ENCODE peak calls at places on chromosomes 2 and 18, in nine cellular contexts. One of them, this sample, is unnamed.

GRCh38 chr2:21928292-21928691 is 804.5 kb downstream of the TDRD15 start:
- DNase-seq in heart right ventricle: no peak
- DNase-seq in right cardiac atrium: no peak
- DNase-seq in mammary epithelial cell: no peak
- DNase-seq in cardiac muscle cell: no peak
- DNase-seq in adrenal gland: no peak
- DNase-seq in Peyer's patch: no peak
- DNase-seq in neuronal stem cell: no peak
- DNase-seq in IMR-90: peak; percentile 5
- DNase-seq in this sample: no peak

GRCh38 chr2:39723497-39723896 is 55.6 kb downstream of the THUMPD2 start:
- DNase-seq in IMR-90: no peak
- DNase-seq in right cardiac atrium: no peak
- DNase-seq in Peyer's patch: no peak
- DNase-seq in adrenal gland: no peak
- DNase-seq in heart right ventricle: no peak
- DNase-seq in neuronal stem cell: no peak
- DNase-seq in mammary epithelial cell: no peak
- DNase-seq in cardiac muscle cell: no peak
- DNase-seq in this sample: no peak

GRCh38 chr2:44836916-44837315 is 104.6 kb upstream of the SIX3 start:
- DNase-seq in mammary epithelial cell: no peak
- DNase-seq in adrenal gland: no peak
- DNase-seq in cardiac muscle cell: no peak
- DNase-seq in heart right ventricle: no peak
- DNase-seq in Peyer's patch: no peak
- DNase-seq in right cardiac atrium: no peak
- DNase-seq in IMR-90: no peak
- DNase-seq in neuronal stem cell: no peak
- DNase-seq in this sample: no peak

GRCh38 chr2:169073972-169074751 is 4.8 kb downstream of the DHRS9 start:
- DNase-seq in neuronal stem cell: no peak
- DNase-seq in right cardiac atrium: no peak
- DNase-seq in IMR-90: no peak
- DNase-seq in adrenal gland: no peak
- DNase-seq in cardiac muscle cell: no peak
- DNase-seq in Peyer's patch: no peak
- DNase-seq in heart right ventricle: no peak
- DNase-seq in mammary epithelial cell: peak; percentile 56
- DNase-seq in this sample: no peak

GRCh38 chr2:100812573-100812972 is 7.4 kb upstream of the NPAS2 start:
- DNase-seq in Peyer's patch: no peak
- DNase-seq in right cardiac atrium: no peak
- DNase-seq in cardiac muscle cell: no peak
- DNase-seq in IMR-90: no peak
- DNase-seq in mammary epithelial cell: no peak
- DNase-seq in neuronal stem cell: no peak
- DNase-seq in heart right ventricle: no peak
- DNase-seq in adrenal gland: no peak
- DNase-seq in this sample: no peak

GRCh38 chr2:220531216-220531615 is 903.8 kb downstream of the SLC4A3 start:
- DNase-seq in cardiac muscle cell: no peak
- DNase-seq in IMR-90: no peak
- DNase-seq in heart right ventricle: no peak
- DNase-seq in adrenal gland: no peak
- DNase-seq in neuronal stem cell: no peak
- DNase-seq in Peyer's patch: no peak
- DNase-seq in right cardiac atrium: no peak
- DNase-seq in mammary epithelial cell: peak; percentile 15
- DNase-seq in this sample: no peak

GRCh38 chr2:217639481-217639880 is 363.3 kb downstream of the TNS1 start:
- DNase-seq in right cardiac atrium: no peak
- DNase-seq in Peyer's patch: no peak
- DNase-seq in adrenal gland: no peak
- DNase-seq in neuronal stem cell: no peak
- DNase-seq in heart right ventricle: no peak
- DNase-seq in cardiac muscle cell: no peak
- DNase-seq in IMR-90: no peak
- DNase-seq in mammary epithelial cell: no peak
- DNase-seq in this sample: no peak

GRCh38 chr18:54608008-54608642 is 17.1 kb downstream of the DYNAP start:
- DNase-seq in IMR-90: peak; percentile 1
- DNase-seq in heart right ventricle: no peak
- DNase-seq in Peyer's patch: no peak
- DNase-seq in neuronal stem cell: no peak
- DNase-seq in mammary epithelial cell: peak; percentile 84
- DNase-seq in adrenal gland: no peak
- DNase-seq in right cardiac atrium: no peak
- DNase-seq in cardiac muscle cell: no peak
- DNase-seq in this sample: no peak

GRCh38 chr2:58539973-58540372 is 298.8 kb upstream of the FANCL start:
- DNase-seq in Peyer's patch: no peak
- DNase-seq in heart right ventricle: no peak
- DNase-seq in adrenal gland: no peak
- DNase-seq in cardiac muscle cell: no peak
- DNase-seq in mammary epithelial cell: no peak
- DNase-seq in neuronal stem cell: peak; percentile 52
- DNase-seq in IMR-90: no peak
- DNase-seq in right cardiac atrium: no peak
- DNase-seq in this sample: no peak

GRCh38 chr18:9066358-9066757 is 36.1 kb upstream of the NDUFV2 start:
- DNase-seq in IMR-90: no peak
- DNase-seq in heart right ventricle: no peak
- DNase-seq in mammary epithelial cell: peak; percentile 10
- DNase-seq in adrenal gland: no peak
- DNase-seq in neuronal stem cell: no peak
- DNase-seq in cardiac muscle cell: no peak
- DNase-seq in Peyer's patch: no peak
- DNase-seq in right cardiac atrium: no peak
- DNase-seq in this sample: no peak

GRCh38 chr2:126795661-126796060 is 103.0 kb upstream of the TEX51 start:
- DNase-seq in neuronal stem cell: no peak
- DNase-seq in IMR-90: no peak
- DNase-seq in heart right ventricle: no peak
- DNase-seq in adrenal gland: no peak
- DNase-seq in right cardiac atrium: no peak
- DNase-seq in mammary epithelial cell: no peak
- DNase-seq in cardiac muscle cell: no peak
- DNase-seq in Peyer's patch: peak; percentile 21
- DNase-seq in this sample: no peak

GRCh38 chr2:20195431-20195830 is 29.5 kb downstream of the SDC1 start:
- DNase-seq in adrenal gland: no peak
- DNase-seq in IMR-90: no peak
- DNase-seq in mammary epithelial cell: no peak
- DNase-seq in Peyer's patch: no peak
- DNase-seq in neuronal stem cell: no peak
- DNase-seq in right cardiac atrium: no peak
- DNase-seq in heart right ventricle: no peak
- DNase-seq in cardiac muscle cell: no peak
- DNase-seq in this sample: no peak

GRCh38 chr18:58862851-58863538 is 1.7 kb upstream of the ZNF532 start:
- DNase-seq in right cardiac atrium: peak; percentile 79
- DNase-seq in heart right ventricle: peak; percentile 42
- DNase-seq in mammary epithelial cell: peak; percentile 55
- DNase-seq in neuronal stem cell: no peak
- DNase-seq in adrenal gland: peak; percentile 38
- DNase-seq in cardiac muscle cell: no peak
- DNase-seq in IMR-90: peak; percentile 62
- DNase-seq in Peyer's patch: peak; percentile 55
- DNase-seq in this sample: peak; percentile 28

GRCh38 chr2:26574066-26574899 is 66.9 kb downstream of the CIB4 start:
- DNase-seq in IMR-90: no peak
- DNase-seq in adrenal gland: no peak
- DNase-seq in heart right ventricle: no peak
- DNase-seq in Peyer's patch: no peak
- DNase-seq in cardiac muscle cell: no peak
- DNase-seq in right cardiac atrium: no peak
- DNase-seq in neuronal stem cell: no peak
- DNase-seq in mammary epithelial cell: peak; percentile 8
- DNase-seq in this sample: no peak

GRCh38 chr2:26574900-26575560 is 66.1 kb downstream of the CIB4 start:
- DNase-seq in IMR-90: no peak
- DNase-seq in cardiac muscle cell: no peak
- DNase-seq in right cardiac atrium: no peak
- DNase-seq in adrenal gland: no peak
- DNase-seq in heart right ventricle: no peak
- DNase-seq in Peyer's patch: no peak
- DNase-seq in neuronal stem cell: no peak
- DNase-seq in mammary epithelial cell: no peak
- DNase-seq in this sample: no peak

GRCh38 chr2:26571316-26571715 is 69.8 kb downstream of the CIB4 start:
- DNase-seq in right cardiac atrium: no peak
- DNase-seq in heart right ventricle: no peak
- DNase-seq in cardiac muscle cell: no peak
- DNase-seq in adrenal gland: no peak
- DNase-seq in Peyer's patch: no peak
- DNase-seq in neuronal stem cell: no peak
- DNase-seq in mammary epithelial cell: no peak
- DNase-seq in IMR-90: no peak
- DNase-seq in this sample: no peak

GRCh38 chr2:26572589-26572988 is 68.6 kb downstream of the CIB4 start:
- DNase-seq in adrenal gland: no peak
- DNase-seq in right cardiac atrium: no peak
- DNase-seq in cardiac muscle cell: no peak
- DNase-seq in heart right ventricle: no peak
- DNase-seq in Peyer's patch: no peak
- DNase-seq in neuronal stem cell: no peak
- DNase-seq in mammary epithelial cell: no peak
- DNase-seq in IMR-90: no peak
- DNase-seq in this sample: no peak

DNA sequence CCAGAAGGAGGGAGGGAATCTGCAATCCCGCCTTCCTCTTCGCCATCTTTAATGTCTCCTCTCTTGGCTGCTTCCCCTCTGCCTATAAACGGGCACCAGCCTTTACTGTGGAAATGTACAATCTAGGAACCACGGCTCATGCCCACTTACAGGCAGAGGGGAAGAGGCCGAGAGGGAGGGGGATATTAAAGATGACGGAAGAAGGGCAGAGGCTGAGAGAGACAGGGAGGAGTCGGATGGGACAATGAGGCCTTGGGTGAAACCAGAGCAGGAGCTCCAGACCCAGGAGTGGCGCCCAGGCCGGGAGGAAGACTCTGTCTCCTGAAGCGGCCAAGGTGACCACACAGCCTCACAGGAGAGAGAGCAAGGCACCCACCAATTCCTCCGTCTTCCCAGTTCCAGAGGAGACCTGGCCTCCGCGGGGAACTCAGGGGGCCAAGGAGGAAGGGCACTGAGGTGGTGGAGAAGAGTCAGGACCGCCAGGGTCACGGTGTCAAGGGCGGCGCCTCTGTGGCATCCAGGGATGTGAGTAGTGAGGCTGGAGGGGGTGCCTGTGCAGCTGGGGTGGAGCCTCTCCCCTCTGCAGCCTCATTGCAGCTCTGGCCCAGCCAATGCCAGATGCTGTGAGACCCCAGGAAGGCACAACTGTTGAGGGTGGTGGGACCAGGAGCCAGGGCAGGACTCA is 67.8 kb downstream of the CIB4 start:
- DNase-seq in mammary epithelial cell: no peak
- DNase-seq in neuronal stem cell: no peak
- DNase-seq in adrenal gland: no peak
- DNase-seq in heart right ventricle: no peak
- DNase-seq in right cardiac atrium: no peak
- DNase-seq in Peyer's patch: no peak
- DNase-seq in cardiac muscle cell: no peak
- DNase-seq in IMR-90: no peak
- DNase-seq in this sample: no peak
- H3K27me3 ChIP-seq in mammary epithelial cell: no peaks in the 10 kb centered on the region
- H3K27me3 ChIP-seq in neuronal stem cell: peaks cover 48% of the 10 kb centered on the region
- H3K27me3 ChIP-seq in adrenal gland: no peaks in the 10 kb centered on the region
- H3K27me3 ChIP-seq in heart right ventricle: peaks cover 19% of the 10 kb centered on the region
- H3K27me3 ChIP-seq in right cardiac atrium: no peaks in the 10 kb centered on the region
- H3K27me3 ChIP-seq in Peyer's patch: no peaks in the 10 kb centered on the region
- H3K27me3 ChIP-seq in cardiac muscle cell: peaks cover 31% of the 10 kb centered on the region
- H3K27me3 ChIP-seq in IMR-90: peaks cover 60% of the 10 kb centered on the region
- H3K27me3 ChIP-seq in this sample: no peaks in the 10 kb centered on the region

GRCh38 chr18:49007663-49008062 is 56.9 kb upstream of the SMAD7 start:
- DNase-seq in IMR-90: no peak
- DNase-seq in right cardiac atrium: no peak
- DNase-seq in mammary epithelial cell: no peak
- DNase-seq in heart right ventricle: no peak
- DNase-seq in adrenal gland: no peak
- DNase-seq in cardiac muscle cell: no peak
- DNase-seq in neuronal stem cell: no peak
- DNase-seq in Peyer's patch: no peak
- DNase-seq in this sample: no peak
- H3K27me3 ChIP-seq in IMR-90: no peaks in the 10 kb centered on the region
- H3K27me3 ChIP-seq in right cardiac atrium: no peaks in the 10 kb centered on the region
- H3K27me3 ChIP-seq in mammary epithelial cell: no peaks in the 10 kb centered on the region
- H3K27me3 ChIP-seq in heart right ventricle: no peaks in the 10 kb centered on the region
- H3K27me3 ChIP-seq in adrenal gland: no peaks in the 10 kb centered on the region
- H3K27me3 ChIP-seq in cardiac muscle cell: no peaks in the 10 kb centered on the region
- H3K27me3 ChIP-seq in neuronal stem cell: no peaks in the 10 kb centered on the region
- H3K27me3 ChIP-seq in Peyer's patch: no peaks in the 10 kb centered on the region
- H3K27me3 ChIP-seq in this sample: no peaks in the 10 kb centered on the region

DNA sequence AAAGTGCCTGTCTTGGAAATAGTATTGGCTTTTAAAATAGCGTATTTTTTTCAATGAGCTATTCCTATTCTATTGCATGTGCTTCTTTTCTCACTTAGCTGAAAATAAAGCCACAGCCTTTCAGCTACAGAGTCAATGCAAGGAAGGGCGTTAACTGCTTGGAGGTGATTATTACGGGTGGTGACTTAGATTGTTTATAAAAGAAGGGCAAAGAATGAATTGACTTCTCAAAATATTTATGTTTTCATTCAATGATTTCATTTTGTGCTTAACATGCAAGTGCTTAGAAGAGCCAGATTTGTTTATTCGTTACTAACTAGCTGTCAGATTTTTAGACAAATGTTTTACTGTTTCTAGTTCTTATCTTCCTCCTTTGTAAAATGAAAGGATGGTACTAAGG is 2.8 kb upstream of the CHN1 start:
- DNase-seq in right cardiac atrium: no peak
- DNase-seq in Peyer's patch: no peak
- DNase-seq in heart right ventricle: no peak
- DNase-seq in adrenal gland: no peak
- DNase-seq in cardiac muscle cell: no peak
- DNase-seq in IMR-90: no peak
- DNase-seq in neuronal stem cell: no peak
- DNase-seq in mammary epithelial cell: no peak
- DNase-seq in this sample: no peak
- H3K27me3 ChIP-seq in right cardiac atrium: no peaks in the 10 kb centered on the region
- H3K27me3 ChIP-seq in Peyer's patch: no peaks in the 10 kb centered on the region
- H3K27me3 ChIP-seq in heart right ventricle: peaks cover 58% of the 10 kb centered on the region
- H3K27me3 ChIP-seq in adrenal gland: no peaks in the 10 kb centered on the region
- H3K27me3 ChIP-seq in cardiac muscle cell: no peaks in the 10 kb centered on the region
- H3K27me3 ChIP-seq in IMR-90: peaks cover 24% of the 10 kb centered on the region
- H3K27me3 ChIP-seq in neuronal stem cell: no peaks in the 10 kb centered on the region
- H3K27me3 ChIP-seq in mammary epithelial cell: peaks cover 5% of the 10 kb centered on the region
- H3K27me3 ChIP-seq in this sample: peaks cover 14% of the 10 kb centered on the region

DNA sequence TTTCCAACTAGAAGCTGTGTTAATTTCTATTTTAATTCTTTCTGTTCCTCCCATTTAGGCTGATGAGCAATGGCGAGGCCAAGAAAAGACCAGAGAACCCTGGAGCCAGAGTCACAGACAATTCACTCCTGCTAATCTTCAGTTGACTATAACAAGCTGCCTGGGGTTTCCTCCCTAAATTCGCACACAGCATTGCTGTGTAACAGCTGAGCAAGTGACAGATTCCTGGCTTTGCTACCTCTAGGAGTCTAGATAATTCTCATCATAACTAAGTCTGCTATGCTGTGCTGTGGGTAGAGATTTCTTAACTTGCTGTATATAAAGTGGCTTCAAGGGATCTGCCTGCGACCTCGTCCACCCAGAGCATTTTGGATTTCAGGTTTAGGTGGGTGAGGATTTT is 131.3 kb upstream of the REV1 start:
- DNase-seq in cardiac muscle cell: no peak
- DNase-seq in mammary epithelial cell: no peak
- DNase-seq in IMR-90: no peak
- DNase-seq in adrenal gland: no peak
- DNase-seq in neuronal stem cell: no peak
- DNase-seq in right cardiac atrium: no peak
- DNase-seq in Peyer's patch: no peak
- DNase-seq in heart right ventricle: no peak
- DNase-seq in this sample: no peak
- H3K27me3 ChIP-seq in cardiac muscle cell: no peaks in the 10 kb centered on the region
- H3K27me3 ChIP-seq in mammary epithelial cell: peaks cover 2% of the 10 kb centered on the region
- H3K27me3 ChIP-seq in IMR-90: no peaks in the 10 kb centered on the region
- H3K27me3 ChIP-seq in adrenal gland: no peaks in the 10 kb centered on the region
- H3K27me3 ChIP-seq in neuronal stem cell: no peaks in the 10 kb centered on the region
- H3K27me3 ChIP-seq in right cardiac atrium: no peaks in the 10 kb centered on the region
- H3K27me3 ChIP-seq in Peyer's patch: no peaks in the 10 kb centered on the region
- H3K27me3 ChIP-seq in heart right ventricle: no peaks in the 10 kb centered on the region
- H3K27me3 ChIP-seq in this sample: no peaks in the 10 kb centered on the region